ENCODE peak calls at places on chromosomes 12 and 14, in nine cellular contexts. W is glutamatergic neuron; U is CD4-positive, alpha-beta T cell; P is MCF 10A; L is GM10248; S is right lobe of liver; C is AG09309; X is lung; J is foreskin fibroblast. V is an unnamed sample.

GRCh38 chr12:121831571-121832235 is 27.0 kb downstream of the HPD start:
- DNase-seq in W (no peak), U (no peak), P (no peak), L (no peak), S (no peak), C (no peak), X (no peak), J (no peak), V (no peak)

GRCh38 chr12:3491938-3492867 is 1.2 kb downstream of the PRMT8 start:
- DNase-seq in W (peak; percentile 62), U (peak; percentile 42), P (peak; percentile 40), L (peak; percentile 82), S (no peak), C (peak; percentile 1), X (peak; percentile 33), J (peak; percentile 85), V (no peak)

GRCh38 chr14:98721061-98721460 is 550.9 kb downstream of the BCL11B start:
- DNase-seq in W (no peak), U (no peak), P (no peak), L (no peak), S (no peak), C (no peak), X (no peak), J (no peak), V (no peak)

GRCh38 chr12:15688202-15688736 is 100.9 kb downstream of the EPS8 start:
- DNase-seq in W (peak; percentile 21), U (no peak), P (peak; percentile 45), L (no peak), S (no peak), C (no peak), X (peak; percentile 36), J (no peak), V (no peak)

GRCh38 chr12:109710747-109711595 is 2.7 kb upstream of the FAM222A start:
- DNase-seq in W (no peak), U (no peak), P (peak; percentile 23), L (no peak), S (no peak), C (no peak), X (no peak), J (peak; percentile 78), V (no peak)

GRCh38 chr12:102444093-102444492 is 36.3 kb downstream of the IGF1 start:
- DNase-seq in W (no peak), U (no peak), P (no peak), L (no peak), S (no peak), C (no peak), X (no peak), J (no peak), V (no peak)

GRCh38 chr12:58242803-58243628 is 301.6 kb downstream of the ATP23 start:
- DNase-seq in W (no peak), U (no peak), P (no peak), L (no peak), S (no peak), C (peak; percentile 7), X (no peak), J (no peak), V (no peak)

GRCh38 chr12:97335093-97335492 is 127.5 kb upstream of the RMST start:
- DNase-seq in W (no peak), U (no peak), P (no peak), L (no peak), S (no peak), C (no peak), X (no peak), J (no peak), V (no peak)

GRCh38 chr14:58944226-58944769 is 244.2 kb upstream of the DAAM1 start:
- DNase-seq in W (peak; percentile 61), U (no peak), P (no peak), L (no peak), S (no peak), C (no peak), X (no peak), J (no peak), V (no peak)

GRCh38 chr12:6852651-6853354 is 853 bp downstream of the USP5 start:
- DNase-seq in W (peak; percentile 72), U (peak; percentile 54), P (peak; percentile 38), L (no peak), S (no peak), C (no peak), X (no peak), J (peak; percentile 93), V (no peak)

GRCh38 chr14:76848879-76849278 is 22.7 kb downstream of the LRRC74A start:
- DNase-seq in W (no peak), U (no peak), P (no peak), L (no peak), S (no peak), C (no peak), X (no peak), J (no peak), V (no peak)

GRCh38 chr12:54074308-54074707 is 20.7 kb downstream of the HOXC4 start:
- DNase-seq in W (no peak), U (no peak), P (no peak), L (no peak), S (no peak), C (no peak), X (no peak), J (no peak), V (no peak)

GRCh38 chr12:13371367-13371766 is 174.8 kb downstream of the EMP1 start:
- DNase-seq in W (no peak), U (no peak), P (no peak), L (no peak), S (no peak), C (no peak), X (no peak), J (no peak), V (no peak)

GRCh38 chr12:29725587-29726320 is 58.0 kb downstream of the TMTC1 start:
- DNase-seq in W (peak; percentile 44), U (no peak), P (peak; percentile 79), L (no peak), S (no peak), C (no peak), X (no peak), J (peak; percentile 23), V (no peak)

GRCh38 chr14:105255021-105255507 is 6.7 kb downstream of the BTBD6 start:
- DNase-seq in W (no peak), U (no peak), P (no peak), L (no peak), S (no peak), C (no peak), X (no peak), J (peak; percentile 65), V (no peak)

GRCh38 chr12:103742349-103742784 is 98.7 kb downstream of the NT5DC3 start:
- DNase-seq in W (no peak), U (no peak), P (peak; percentile 59), L (no peak), S (no peak), C (no peak), X (no peak), J (peak; percentile 69), V (no peak)

GRCh38 chr14:74975059-74975810 is 19.8 kb upstream of the PGF start:
- DNase-seq in W (no peak), U (no peak), P (peak; percentile 21), L (no peak), S (peak; percentile 83), C (no peak), X (peak; percentile 63), J (no peak), V (peak; percentile 67)

GRCh38 chr12:47990351-47991105 is 13.7 kb downstream of the COL2A1 start:
- DNase-seq in W (no peak), U (no peak), P (no peak), L (peak; percentile 71), S (no peak), C (no peak), X (no peak), J (peak; percentile 17), V (no peak)

GRCh38 chr12:115132145-115132544 is 448.2 kb upstream of the TBX3 start:
- DNase-seq in W (no peak), U (no peak), P (peak; percentile 82), L (no peak), S (no peak), C (peak; percentile 65), X (no peak), J (peak; percentile 86), V (no peak)

GRCh38 chr14:69328317-69328716 is 68.4 kb downstream of the GALNT16 start:
- DNase-seq in W (no peak), U (peak; percentile 10), P (no peak), L (no peak), S (no peak), C (no peak), X (no peak), J (no peak), V (no peak)

GRCh38 chr12:66688836-66689439 is 10.1 kb upstream of the GRIP1 start:
- DNase-seq in W (peak; percentile 65), U (peak; percentile 34), P (peak; percentile 66), L (peak; percentile 39), S (no peak), C (no peak), X (no peak), J (peak; percentile 27), V (no peak)

GRCh38 chr12:779745-780734 is 27.7 kb downstream of the WNK1 start:
- DNase-seq in W (no peak), U (no peak), P (peak; percentile 56), L (no peak), S (no peak), C (peak; percentile 59), X (no peak), J (peak; percentile 59), V (no peak)

GRCh38 chr14:39483682-39484081 is 51.4 kb upstream of the FBXO33 start:
- DNase-seq in W (no peak), U (no peak), P (no peak), L (no peak), S (no peak), C (no peak), X (no peak), J (no peak), V (no peak)

GRCh38 chr14:49896956-49897355 is 4.1 kb downstream of the ARF6 start:
- DNase-seq in W (no peak), U (no peak), P (no peak), L (no peak), S (no peak), C (no peak), X (no peak), J (peak; percentile 32), V (no peak)
- TF ChIP-seq CTCF in W (no peak), U (no peak), P (no peak), L (no peak), S (no peak), C (no peak), X (no peak), J (no peak), V (no peak)

GRCh38 chr14:71659165-71659564 is 273.1 kb upstream of the RGS6 start:
- DNase-seq in W (no peak), U (no peak), P (no peak), L (no peak), S (no peak), C (no peak), X (no peak), J (peak; percentile 64), V (no peak)
- TF ChIP-seq CTCF in W (no peak), U (no peak), P (no peak), L (no peak), S (no peak), C (no peak), X (no peak), J (no peak), V (no peak)

GRCh38 chr12:84912191-84913142 is at the start of gene SLC6A15:
- DNase-seq in W (peak; percentile 93), U (no peak), P (peak; percentile 88), L (peak; percentile 25), S (no peak), C (no peak), X (no peak), J (peak; percentile 98), V (no peak)
- TF ChIP-seq CTCF in W (peak; percentile 92), U (no peak), P (peak; percentile 73), L (no peak), S (no peak), C (peak; percentile 33), X (no peak), J (peak; percentile 18), V (no peak)

GRCh38 chr12:92927055-92927435 is 2.0 kb downstream of the EEA1 start:
- DNase-seq in W (no peak), U (no peak), P (peak; percentile 57), L (no peak), S (no peak), C (peak; percentile 18), X (no peak), J (peak; percentile 79), V (no peak)
- TF ChIP-seq CTCF in W (no peak), U (no peak), P (no peak), L (no peak), S (no peak), C (peak; percentile 20), X (no peak), J (peak; percentile 9), V (no peak)